ENCODE peak calls at places on chromosomes 3 and 15, in four cellular contexts. U is H1, L is HepG2, R is GM12878. Y is an unnamed sample.

GRCh38 chr3:19885468-19885867 is 48.5 kb downstream of the EFHB start:
- DNase-seq in U (no peak), L (peak; percentile 30), R (no peak), Y (peak; percentile 65)

GRCh38 chr15:41571948-41572347 is 12.9 kb downstream of the TYRO3 start:
- DNase-seq in L (no peak), U (no peak), R (no peak), Y (no peak)

GRCh38 chr15:36254446-36254845 is 325.0 kb upstream of the CDIN1 start:
- DNase-seq in U (no peak), R (no peak), L (no peak), Y (no peak)

GRCh38 chr15:75538376-75538775 is 40.7 kb downstream of the PTPN9 start:
- DNase-seq in U (no peak), L (no peak), R (no peak), Y (no peak)

GRCh38 chr15:63928185-63928852 is 94.6 kb upstream of the HERC1 start:
- DNase-seq in R (no peak), L (peak; percentile 71), U (no peak), Y (no peak)

GRCh38 chr3:64399205-64399800 is 174.0 kb upstream of the PRICKLE2 start:
- DNase-seq in U (no peak), L (peak; percentile 21), R (no peak), Y (peak; percentile 19)

GRCh38 chr3:193301441-193301840 is 60.4 kb downstream of the PLAAT1 start:
- DNase-seq in L (no peak), U (no peak), R (no peak), Y (no peak)

GRCh38 chr3:177820683-177821316 is 623.5 kb upstream of the TBL1XR1 start:
- DNase-seq in L (no peak), R (peak; percentile 4), U (no peak), Y (no peak)

GRCh38 chr15:28131400-28131799 is 32.3 kb upstream of the OCA2 start:
- DNase-seq in R (no peak), L (no peak), U (no peak), Y (no peak)

GRCh38 chr3:100226712-100227429 is 33.9 kb upstream of the TBC1D23 start:
- DNase-seq in L (no peak), U (no peak), R (no peak), Y (peak; percentile 72)

GRCh38 chr3:74402821-74403220 is 211.6 kb downstream of the CNTN3 start:
- DNase-seq in R (no peak), L (no peak), U (no peak), Y (no peak)

GRCh38 chr15:68709826-68710225 is 110.9 kb downstream of the ANP32A start:
- DNase-seq in R (no peak), L (no peak), U (no peak), Y (no peak)

GRCh38 chr3:83002869-83003445 is 1241.5 kb upstream of the GBE1 start:
- DNase-seq in R (no peak), L (no peak), U (no peak), Y (no peak)

GRCh38 chr3:129182390-129183180 is 1.1 kb downstream of the CNBP start:
- DNase-seq in R (no peak), L (no peak), U (no peak), Y (no peak)

DNA sequence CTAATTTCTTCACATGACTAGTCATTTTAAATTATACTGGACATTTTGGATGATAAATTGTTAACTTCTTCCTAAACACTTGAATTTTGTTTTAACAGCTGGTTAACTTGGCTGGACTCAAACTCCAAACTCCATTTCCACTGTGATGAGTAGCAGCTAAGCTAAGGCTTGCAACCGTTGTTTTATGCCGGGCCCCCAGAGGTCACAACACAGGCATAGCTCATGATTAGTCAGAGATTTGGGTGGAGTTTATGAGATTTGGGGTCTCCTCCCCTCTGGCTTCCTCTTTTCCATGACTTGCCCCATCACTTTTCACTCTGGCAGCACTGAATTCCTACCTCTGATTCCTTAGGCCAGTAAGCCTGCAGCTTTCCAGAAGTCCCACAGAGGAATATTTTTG is 12.8 kb downstream of the THAP10 start:
- DNase-seq in U (no peak), L (no peak), R (no peak), Y (no peak)
- TF ChIP-seq JUND in U (no peak), L (no peak), R (no peak), Y (no peak)

GRCh38 chr3:172155880-172156279 is 116.5 kb downstream of the FNDC3B start:
- DNase-seq in R (no peak), L (no peak), U (no peak), Y (no peak)

GRCh38 chr3:172154768-172155649 is 115.6 kb downstream of the FNDC3B start:
- DNase-seq in U (no peak), R (no peak), L (no peak), Y (no peak)

GRCh38 chr3:172157566-172158258 is 118.3 kb downstream of the FNDC3B start:
- DNase-seq in L (no peak), R (no peak), U (no peak), Y (no peak)

GRCh38 chr3:172158741-172159140 is 119.4 kb downstream of the FNDC3B start:
- DNase-seq in R (no peak), U (no peak), L (no peak), Y (no peak)

DNA sequence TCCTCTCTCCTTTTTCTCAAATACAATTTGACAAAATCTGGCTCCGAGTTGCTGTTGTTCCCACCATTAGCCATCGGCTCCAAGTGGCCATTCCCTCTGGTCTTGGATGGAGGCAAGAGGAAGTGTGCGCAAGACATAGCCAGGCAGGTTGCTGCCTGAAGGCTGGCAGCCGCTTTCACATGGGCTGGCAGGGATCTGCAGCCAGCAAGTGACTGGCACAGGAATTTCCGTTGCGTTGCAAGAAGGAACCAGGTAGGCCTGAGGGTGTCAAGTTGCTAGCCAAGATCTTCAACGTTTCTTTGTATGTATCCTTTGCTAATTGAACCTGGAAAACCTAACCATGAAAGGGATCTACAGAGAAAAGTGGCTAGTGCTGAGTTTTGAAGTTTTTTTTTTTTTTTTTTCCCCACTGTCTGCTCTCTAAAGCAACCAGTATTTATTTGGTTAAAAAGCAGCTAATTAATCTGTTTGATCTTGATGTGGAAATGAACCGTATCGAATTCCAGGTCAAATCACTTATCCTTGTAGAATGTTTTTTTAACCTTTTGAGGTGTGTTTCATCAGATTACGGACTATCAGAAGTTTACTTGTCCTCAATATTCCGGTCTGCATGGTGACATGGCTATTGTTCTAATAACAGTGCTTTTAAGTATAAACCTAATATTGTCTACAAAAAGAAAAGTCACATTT is 117.1 kb downstream of the FNDC3B start:
- DNase-seq in R (no peak), L (no peak), U (no peak), Y (no peak)
- TF ChIP-seq EP300 in R (no peak), L (no peak), U (no peak), Y (no peak)

GRCh38 chr3:36211656-36211999 is 168.7 kb upstream of the STAC start:
- DNase-seq in U (no peak), R (no peak), L (no peak), Y (no peak)

GRCh38 chr3:36219398-36219797 is 160.9 kb upstream of the STAC start:
- DNase-seq in U (no peak), R (no peak), L (no peak), Y (no peak)

GRCh38 chr3:36210840-36211655 is 169.3 kb upstream of the STAC start:
- DNase-seq in U (no peak), R (no peak), L (no peak), Y (no peak)

GRCh38 chr3:36212291-36212690 is 168.0 kb upstream of the STAC start:
- DNase-seq in U (no peak), R (no peak), L (no peak), Y (no peak)

DNA sequence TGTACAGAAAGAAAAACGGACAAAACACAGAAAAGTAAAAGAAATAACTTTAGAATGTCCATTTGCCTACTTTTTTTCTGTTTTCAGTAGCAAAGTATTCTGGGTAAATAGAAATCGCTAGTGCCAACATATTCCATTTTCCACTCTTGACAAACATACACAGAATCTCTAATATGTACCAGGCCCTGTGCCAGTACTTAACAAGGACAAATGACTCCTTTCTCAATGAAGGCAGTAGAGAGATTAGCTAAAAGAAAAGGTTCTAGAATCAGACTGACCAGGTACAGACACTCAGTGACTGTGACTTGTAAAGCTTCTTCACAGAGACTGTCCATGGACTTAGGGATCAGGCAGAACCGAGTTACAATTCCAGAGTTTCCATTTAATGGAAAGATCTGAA is 165.8 kb upstream of the STAC start:
- DNase-seq in U (no peak), L (no peak), R (no peak), Y (no peak)
- TF ChIP-seq BRCA1 in U (no peak), L (no peak), R (no peak), Y (no peak)

GRCh38 chr3:121064121-121064520 is 156.1 kb downstream of the STXBP5L start:
- DNase-seq in L (peak; percentile 2), U (no peak), R (no peak), Y (no peak)
- TF ChIP-seq JUND in L (no peak), U (no peak), R (no peak), Y (no peak)

DNA sequence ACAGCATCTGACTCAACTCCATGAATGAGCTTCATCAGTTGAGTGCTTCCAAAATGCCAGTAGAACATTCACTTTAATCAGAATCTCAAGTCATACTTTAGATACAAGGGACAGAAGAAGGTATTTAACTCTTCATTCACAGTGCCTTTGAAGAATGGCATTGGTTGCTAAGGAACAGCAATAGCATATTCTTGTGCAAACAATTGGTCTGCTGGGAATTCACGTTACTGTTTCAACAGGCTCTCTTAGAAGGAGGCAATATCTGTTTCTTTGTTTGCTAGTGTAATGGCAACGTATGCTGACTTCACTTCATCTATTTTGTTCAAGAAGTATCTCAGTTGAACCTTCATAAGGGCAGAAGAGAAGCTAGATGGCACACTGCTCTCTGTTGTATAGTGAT is 113.9 kb downstream of the TMEM108 start:
- DNase-seq in U (no peak), R (no peak), L (no peak), Y (no peak)
- TF ChIP-seq EP300 in U (no peak), R (no peak), L (no peak), Y (no peak)

Y was measured in K562.